ENCODE peak calls at places on chromosomes 12 and 14, in seven cellular contexts. One of them, this sample, is unnamed.

GRCh38 chr14:48792376-48793024 is 793.7 kb downstream of the RPS29 start:
- DNase-seq in amniotic stem cell: no peak
- DNase-seq in T-helper 22 cell: no peak
- DNase-seq in heart right ventricle: no peak
- DNase-seq in AG20443: no peak
- DNase-seq in HEK293T: no peak
- DNase-seq in GM19239: no peak
- DNase-seq in this sample: peak

GRCh38 chr12:77943466-77943865 is 112.8 kb downstream of the NAV3 start:
- DNase-seq in HEK293T: no peak
- DNase-seq in amniotic stem cell: no peak
- DNase-seq in GM19239: no peak
- DNase-seq in AG20443: peak
- DNase-seq in T-helper 22 cell: no peak
- DNase-seq in heart right ventricle: no peak
- DNase-seq in this sample: peak

GRCh38 chr12:116483959-116484699 is 75.1 kb upstream of the MAP1LC3B2 start:
- DNase-seq in amniotic stem cell: no peak
- DNase-seq in GM19239: no peak
- DNase-seq in AG20443: peak
- DNase-seq in HEK293T: no peak
- DNase-seq in T-helper 22 cell: no peak
- DNase-seq in heart right ventricle: no peak
- DNase-seq in this sample: no peak

GRCh38 chr14:58133739-58134138 is 18.3 kb downstream of the ARMH4 start:
- DNase-seq in heart right ventricle: no peak
- DNase-seq in T-helper 22 cell: no peak
- DNase-seq in HEK293T: no peak
- DNase-seq in AG20443: peak
- DNase-seq in amniotic stem cell: no peak
- DNase-seq in GM19239: no peak
- DNase-seq in this sample: peak

GRCh38 chr14:100440207-100440631 is 117.1 kb downstream of the SLC25A47 start:
- DNase-seq in T-helper 22 cell: no peak
- DNase-seq in amniotic stem cell: no peak
- DNase-seq in GM19239: no peak
- DNase-seq in HEK293T: peak
- DNase-seq in AG20443: peak
- DNase-seq in heart right ventricle: peak
- DNase-seq in this sample: peak

GRCh38 chr12:114141916-114142564 is 175.9 kb upstream of the RBM19 start:
- DNase-seq in amniotic stem cell: no peak
- DNase-seq in AG20443: no peak
- DNase-seq in heart right ventricle: no peak
- DNase-seq in T-helper 22 cell: no peak
- DNase-seq in HEK293T: no peak
- DNase-seq in GM19239: no peak
- DNase-seq in this sample: no peak

GRCh38 chr14:88798161-88798560 is 5.4 kb upstream of the EML5 start:
- DNase-seq in T-helper 22 cell: no peak
- DNase-seq in HEK293T: no peak
- DNase-seq in AG20443: no peak
- DNase-seq in GM19239: no peak
- DNase-seq in amniotic stem cell: no peak
- DNase-seq in heart right ventricle: no peak
- DNase-seq in this sample: no peak

GRCh38 chr14:50944647-50945413 is 547 bp upstream of the PYGL start:
- DNase-seq in amniotic stem cell: no peak
- DNase-seq in heart right ventricle: peak
- DNase-seq in HEK293T: peak
- DNase-seq in T-helper 22 cell: no peak
- DNase-seq in GM19239: no peak
- DNase-seq in AG20443: no peak
- DNase-seq in this sample: peak

GRCh38 chr12:55063291-55063690 is 43.5 kb downstream of the NEUROD4 start:
- DNase-seq in AG20443: no peak
- DNase-seq in GM19239: no peak
- DNase-seq in heart right ventricle: no peak
- DNase-seq in T-helper 22 cell: no peak
- DNase-seq in amniotic stem cell: no peak
- DNase-seq in HEK293T: no peak
- DNase-seq in this sample: no peak

GRCh38 chr14:60648169-60648933 is 926 bp downstream of the SIX1 start:
- DNase-seq in AG20443: peak
- DNase-seq in amniotic stem cell: no peak
- DNase-seq in T-helper 22 cell: no peak
- DNase-seq in HEK293T: no peak
- DNase-seq in GM19239: no peak
- DNase-seq in heart right ventricle: no peak
- DNase-seq in this sample: peak

GRCh38 chr14:24710403-24711063 is 76.5 kb upstream of the GZMB start:
- DNase-seq in GM19239: no peak
- DNase-seq in T-helper 22 cell: peak
- DNase-seq in amniotic stem cell: peak
- DNase-seq in heart right ventricle: peak
- DNase-seq in AG20443: peak
- DNase-seq in HEK293T: peak
- DNase-seq in this sample: peak

GRCh38 chr14:97177016-97177415 is 379.8 kb downstream of the VRK1 start:
- DNase-seq in HEK293T: peak
- DNase-seq in AG20443: no peak
- DNase-seq in T-helper 22 cell: no peak
- DNase-seq in heart right ventricle: no peak
- DNase-seq in amniotic stem cell: no peak
- DNase-seq in GM19239: no peak
- DNase-seq in this sample: no peak

GRCh38 chr12:43550831-43551270 is 1.2 kb downstream of the ADAMTS20 start:
- DNase-seq in AG20443: peak
- DNase-seq in GM19239: no peak
- DNase-seq in T-helper 22 cell: no peak
- DNase-seq in heart right ventricle: no peak
- DNase-seq in HEK293T: no peak
- DNase-seq in amniotic stem cell: no peak
- DNase-seq in this sample: no peak

GRCh38 chr14:61837336-61838229 is 75.4 kb downstream of the SNAPC1 start:
- DNase-seq in T-helper 22 cell: peak
- DNase-seq in heart right ventricle: peak
- DNase-seq in AG20443: peak
- DNase-seq in amniotic stem cell: peak
- DNase-seq in GM19239: peak
- DNase-seq in HEK293T: peak
- DNase-seq in this sample: peak

GRCh38 chr14:77148510-77149231 is 7.1 kb upstream of the ZDHHC22 start:
- DNase-seq in GM19239: no peak
- DNase-seq in amniotic stem cell: no peak
- DNase-seq in heart right ventricle: no peak
- DNase-seq in AG20443: no peak
- DNase-seq in HEK293T: no peak
- DNase-seq in T-helper 22 cell: no peak
- DNase-seq in this sample: no peak

GRCh38 chr12:90816353-90817089 is 138.5 kb downstream of the CCER1 start:
- DNase-seq in amniotic stem cell: no peak
- DNase-seq in HEK293T: no peak
- DNase-seq in GM19239: no peak
- DNase-seq in T-helper 22 cell: no peak
- DNase-seq in AG20443: no peak
- DNase-seq in heart right ventricle: no peak
- DNase-seq in this sample: no peak

GRCh38 chr12:26135010-26135420 is 10.2 kb upstream of the BHLHE41 start:
- DNase-seq in amniotic stem cell: no peak
- DNase-seq in heart right ventricle: no peak
- DNase-seq in GM19239: no peak
- DNase-seq in HEK293T: no peak
- DNase-seq in AG20443: no peak
- DNase-seq in T-helper 22 cell: no peak
- DNase-seq in this sample: no peak

GRCh38 chr12:75207338-75208083 is 2.1 kb downstream of the KCNC2 start:
- DNase-seq in GM19239: no peak
- DNase-seq in AG20443: peak
- DNase-seq in amniotic stem cell: no peak
- DNase-seq in HEK293T: no peak
- DNase-seq in T-helper 22 cell: no peak
- DNase-seq in heart right ventricle: no peak
- DNase-seq in this sample: no peak

GRCh38 chr14:100032749-100033148 is 32.5 kb upstream of the EVL start:
- DNase-seq in heart right ventricle: no peak
- DNase-seq in HEK293T: no peak
- DNase-seq in amniotic stem cell: no peak
- DNase-seq in AG20443: no peak
- DNase-seq in T-helper 22 cell: no peak
- DNase-seq in GM19239: no peak
- DNase-seq in this sample: no peak

GRCh38 chr12:1758887-1759286 is 61.5 kb upstream of the LRTM2 start:
- DNase-seq in HEK293T: no peak
- DNase-seq in heart right ventricle: no peak
- DNase-seq in T-helper 22 cell: no peak
- DNase-seq in amniotic stem cell: no peak
- DNase-seq in GM19239: no peak
- DNase-seq in AG20443: no peak
- DNase-seq in this sample: no peak

GRCh38 chr12:122865268-122866231 is 30.3 kb downstream of the HIP1R start:
- DNase-seq in HEK293T: no peak
- DNase-seq in heart right ventricle: peak
- DNase-seq in T-helper 22 cell: no peak
- DNase-seq in amniotic stem cell: no peak
- DNase-seq in AG20443: no peak
- DNase-seq in GM19239: peak
- DNase-seq in this sample: no peak